ENCODE peak calls at places on chromosomes 11 and 22, in four cellular contexts. U, T, O and I are unnamed samples.

GRCh38 chr22:17633217-17633997 is 4.9 kb upstream of the ATP6V1E1 start:
- DNase-seq in T (peak), O (no peak), U (peak), I (peak)

GRCh38 chr22:40449676-40450035 is 79.3 kb downstream of the SGSM3 start:
- DNase-seq in O (no peak), U (no peak), T (peak), I (peak)

GRCh38 chr22:23910496-23911190 is 16.5 kb downstream of the MIF start:
- DNase-seq in U (no peak), O (no peak), T (no peak), I (no peak)

GRCh38 chr11:76639621-76640020 is 30.9 kb downstream of the LRRC32 start:
- DNase-seq in T (no peak), O (no peak), U (no peak), I (no peak)

GRCh38 chr11:60165946-60166345 is 16.9 kb downstream of the MS4A6A start:
- DNase-seq in O (no peak), U (no peak), T (no peak), I (no peak)

GRCh38 chr11:27485930-27486773 is 13.6 kb upstream of the LGR4 start:
- DNase-seq in O (no peak), T (peak), U (peak), I (peak)

GRCh38 chr22:27605390-27605789 is 196.2 kb downstream of the MN1 start:
- DNase-seq in T (no peak), O (no peak), U (no peak), I (no peak)

GRCh38 chr22:17638182-17638431 is 450 bp upstream of the BCL2L13 start:
- DNase-seq in O (no peak), T (no peak), U (no peak), I (no peak)

GRCh38 chr11:111305871-111306270 is 7.5 kb downstream of the POU2AF3 start:
- DNase-seq in O (no peak), U (no peak), T (no peak), I (no peak)

GRCh38 chr11:45932217-45932616 is 9.8 kb downstream of the LARGE2 start:
- DNase-seq in T (no peak), U (no peak), O (no peak), I (no peak)

GRCh38 chr11:20158597-20159257 is 1.5 kb downstream of the DBX1 start:
- DNase-seq in O (peak), U (peak), T (peak), I (peak)

GRCh38 chr11:71927813-71928738 is at the start of gene XNDC1N:
- DNase-seq in U (peak), T (peak), O (peak), I (peak)

GRCh38 chr22:50403701-50404101 is 60.6 kb downstream of the PPP6R2 start:
- DNase-seq in O (peak), U (no peak), T (peak), I (no peak)

GRCh38 chr11:27237641-27238040 is 125.4 kb downstream of the CCDC34 start:
- DNase-seq in O (no peak), T (no peak), U (peak), I (no peak)

GRCh38 chr11:87223816-87224215 is 186.1 kb downstream of the TMEM135 start:
- DNase-seq in O (no peak), T (peak), U (no peak), I (peak)

GRCh38 chr22:37240240-37240940 is 3.7 kb downstream of the RAC2 start:
- DNase-seq in U (no peak), O (no peak), T (no peak), I (no peak)

GRCh38 chr11:61027141-61027840 is 55.8 kb downstream of the CD6 start:
- DNase-seq in T (no peak), U (no peak), O (no peak), I (no peak)

GRCh38 chr22:45575173-45575572 is 72.5 kb downstream of the FBLN1 start:
- DNase-seq in T (no peak), O (peak), U (no peak), I (no peak)

GRCh38 chr11:65471410-65471762 is 27.5 kb upstream of the MALAT1 start:
- DNase-seq in T (peak), U (peak), O (peak), I (peak)

GRCh38 chr11:64180871-64181270 is 5.1 kb upstream of the STIP1 start:
- DNase-seq in O (no peak), U (no peak), T (no peak), I (no peak)

GRCh38 chr11:64186205-64187165 is 514 bp downstream of the STIP1 start:
- DNase-seq in U (peak), O (no peak), T (no peak), I (peak)

GRCh38 chr11:64181506-64182411 is 4.2 kb upstream of the STIP1 start:
- DNase-seq in U (peak), O (peak), T (peak), I (peak)

GRCh38 chr11:64185323-64186204 is at the start of gene STIP1:
- DNase-seq in U (peak), O (peak), T (peak), I (peak)

DNA sequence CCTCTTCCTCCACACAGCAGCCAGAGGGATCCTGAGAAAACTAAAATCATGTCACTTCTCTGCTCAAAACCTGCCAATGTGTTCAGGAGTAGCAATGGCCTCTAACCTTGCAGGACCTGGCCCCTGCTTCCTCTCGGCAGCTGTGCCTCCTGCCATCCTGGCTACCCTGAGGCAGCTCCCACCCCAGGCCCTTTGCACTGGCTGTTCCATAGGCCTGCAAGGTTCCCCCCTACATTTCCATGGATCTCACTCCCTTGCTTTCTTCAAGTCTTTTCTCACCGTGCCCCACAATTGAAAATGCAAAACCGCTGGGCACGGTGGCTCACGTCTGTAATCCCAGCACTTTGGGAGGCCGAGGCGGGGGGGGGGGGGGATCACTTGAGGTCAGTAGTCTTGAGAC is 2.1 kb upstream of the STIP1 start:
- DNase-seq in O (no peak), T (no peak), U (no peak), I (no peak)
- H3K9ac ChIP-seq in O (no peak), T (no peak), U (peak), I (peak)

GRCh38 chr22:26549902-26550497 is 37.7 kb upstream of the TFIP11 start:
- DNase-seq in O (no peak), U (peak), T (no peak), I (no peak)

GRCh38 chr22:26553056-26553752 is 36.7 kb downstream of the TPST2 start:
- DNase-seq in T (peak), U (no peak), O (no peak), I (peak)

GRCh38 chr22:26551568-26551967 is 38.4 kb downstream of the TPST2 start:
- DNase-seq in T (no peak), O (no peak), U (no peak), I (no peak)

GRCh38 chr22:26550498-26551033 is 38.3 kb upstream of the TFIP11 start:
- DNase-seq in T (peak), O (no peak), U (peak), I (peak)

GRCh38 chr22:26552466-26552865 is 37.5 kb downstream of the TPST2 start:
- DNase-seq in T (peak), O (no peak), U (no peak), I (no peak)
- H3K9ac ChIP-seq in T (no peak), O (no peak), U (no peak), I (no peak)

GRCh38 chr11:117220568-117220967 is 11.3 kb downstream of the PCSK7 start:
- DNase-seq in O (peak), T (no peak), U (no peak), I (no peak)

GRCh38 chr11:117220999-117221774 is 10.7 kb downstream of the PCSK7 start:
- DNase-seq in T (peak), U (no peak), O (peak), I (no peak)

GRCh38 chr11:117222991-117223740 is 8.7 kb downstream of the PCSK7 start:
- DNase-seq in O (peak), T (no peak), U (no peak), I (no peak)

GRCh38 chr11:117219995-117220394 is 11.9 kb downstream of the PCSK7 start:
- DNase-seq in O (no peak), U (no peak), T (no peak), I (no peak)

DNA sequence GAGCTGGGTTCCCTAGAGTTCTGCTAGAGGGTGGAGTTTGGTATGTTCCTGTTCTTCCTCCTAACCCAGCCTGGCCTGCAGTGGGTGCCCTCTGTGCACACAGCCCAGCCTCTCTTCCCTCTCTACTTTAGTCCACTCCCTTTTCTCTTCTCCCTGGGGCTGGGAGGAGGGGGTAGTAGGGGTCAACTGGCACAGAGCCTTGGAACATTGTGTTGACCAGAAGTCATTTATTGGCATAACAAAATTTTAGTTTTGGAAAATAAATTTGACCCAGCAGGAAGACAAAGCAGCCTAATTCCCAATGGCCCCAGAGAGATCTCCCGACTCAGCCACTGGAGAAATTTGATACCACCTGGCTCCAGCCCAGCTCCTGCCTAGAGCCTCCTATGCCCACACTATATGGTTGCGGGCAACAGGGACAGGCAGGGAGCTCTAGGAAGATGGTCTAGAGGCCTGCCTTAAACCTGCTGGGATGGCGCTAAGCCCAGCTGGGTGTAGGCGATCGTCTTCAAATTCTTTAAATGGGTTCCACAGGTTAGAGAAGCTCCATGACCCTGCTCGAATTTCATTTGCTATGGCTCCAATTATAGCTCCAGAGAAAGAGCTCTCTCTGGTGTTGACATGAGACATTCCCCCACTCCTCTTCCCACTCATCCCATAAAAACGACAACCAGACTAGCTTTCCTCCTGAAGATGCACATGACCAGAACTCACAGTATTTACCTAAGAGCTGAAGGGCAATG is 9.9 kb downstream of the PCSK7 start:
- DNase-seq in T (peak), O (peak), U (no peak), I (peak)
- H3K9ac ChIP-seq in T (no peak), O (no peak), U (no peak), I (peak)

GRCh38 chr11:114301088-114301487 is 4.9 kb downstream of the NNMT start:
- DNase-seq in U (no peak), O (no peak), T (no peak), I (no peak)
- H3K9ac ChIP-seq in U (no peak), O (no peak), T (no peak), I (peak)

GRCh38 chr11:1163321-1163910 is 5.7 kb downstream of the MUC5AC start:
- DNase-seq in T (no peak), U (no peak), O (peak), I (no peak)

GRCh38 chr11:1162498-1163311 is 5.0 kb downstream of the MUC5AC start:
- DNase-seq in U (no peak), T (no peak), O (peak), I (no peak)

GRCh38 chr11:1161410-1162152 is 3.8 kb downstream of the MUC5AC start:
- DNase-seq in O (peak), T (no peak), U (no peak), I (no peak)

GRCh38 chr11:1160231-1161101 is 2.7 kb downstream of the MUC5AC start:
- DNase-seq in O (peak), U (no peak), T (no peak), I (no peak)

DNA sequence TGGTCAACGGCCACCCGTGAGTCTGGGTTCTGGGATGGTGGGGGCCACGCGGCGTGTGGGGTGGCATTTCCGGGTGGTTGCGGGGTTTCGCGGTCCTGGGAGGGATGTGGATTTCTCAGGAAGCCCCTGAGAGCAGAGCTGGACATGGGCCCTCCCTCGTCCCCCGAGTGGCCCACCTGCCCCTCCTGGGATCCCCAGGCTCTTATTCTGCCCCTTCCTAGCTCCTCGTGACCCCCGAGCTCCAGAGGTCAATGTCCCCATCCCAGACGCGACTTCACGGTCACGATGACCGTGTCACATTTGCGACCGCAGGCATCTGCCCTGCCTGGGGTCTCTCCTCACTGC is 4.4 kb downstream of the MUC5AC start:
- DNase-seq in U (no peak), O (no peak), T (no peak), I (no peak)
- H3K9ac ChIP-seq in U (no peak), O (no peak), T (no peak), I (no peak)

GRCh38 chr11:64229959-64230208 is 464 bp upstream of the DNAJC4 start:
- DNase-seq in T (no peak), O (no peak), U (no peak), I (no peak)
- H3K9ac ChIP-seq in T (no peak), O (peak), U (peak), I (peak)

DNA sequence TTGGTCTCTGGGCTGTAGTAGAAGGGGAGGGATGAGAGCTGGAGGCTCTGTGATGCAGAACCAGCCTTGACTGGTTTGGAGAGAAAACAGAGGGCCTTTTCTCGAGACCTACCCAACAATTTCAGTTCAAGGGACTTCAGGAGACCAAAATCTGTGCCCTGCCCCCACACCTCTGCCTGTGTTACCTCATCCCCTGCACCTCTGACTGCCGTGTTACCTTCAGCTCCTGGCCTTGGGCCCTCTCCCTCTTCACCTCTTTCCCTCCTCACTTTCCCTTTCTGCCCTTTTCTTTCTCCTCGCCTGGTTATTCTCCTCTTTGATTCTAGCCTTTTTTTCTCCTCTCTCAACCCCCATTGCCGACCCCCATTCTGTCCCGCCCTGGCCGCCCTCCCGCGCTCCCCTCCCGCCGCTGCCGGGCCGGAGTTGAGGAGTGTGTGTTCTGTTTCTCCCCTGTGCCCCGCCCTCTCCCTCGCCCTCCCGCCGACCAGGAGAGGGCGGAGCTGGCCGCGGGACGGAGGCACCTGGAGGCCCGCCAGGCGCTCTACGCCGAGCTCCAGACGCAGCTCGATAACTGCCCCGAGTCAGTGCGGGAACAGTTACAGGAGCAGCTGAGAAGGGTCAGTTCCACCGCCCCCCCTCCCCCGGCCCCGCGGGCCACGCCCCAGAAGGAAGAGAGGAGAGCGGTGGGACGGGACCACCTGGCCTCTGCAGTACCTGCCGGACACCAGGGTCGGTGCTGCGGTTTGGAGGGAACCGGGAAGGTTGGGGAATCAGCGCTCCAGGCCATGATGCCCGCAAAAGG is 27.2 kb downstream of the PHLDB1 start:
- DNase-seq in U (peak), O (peak), T (peak), I (no peak)
- H3K9ac ChIP-seq in U (peak), O (no peak), T (peak), I (peak)